ENCODE peak calls at places on chromosomes 6 and 20, in four cellular contexts. Y is WTC11, H is fibroblast of the aortic adventitia, W is GM06990. S is an unnamed sample.

GRCh38 chr20:42775037-42775436 is 414.7 kb downstream of the PTPRT start:
- DNase-seq in Y (no peak), H (no peak), W (no peak), S (no peak)

GRCh38 chr20:34475979-34476736 is 40.1 kb upstream of the DYNLRB1 start:
- DNase-seq in Y (peak), W (peak), H (peak), S (peak)

GRCh38 chr20:18057994-18058349 is 256 bp upstream of the OVOL2 start:
- DNase-seq in Y (no peak), H (no peak), W (no peak), S (no peak)

GRCh38 chr6:160173806-160174205 is 52.2 kb downstream of the SLC22A1 start:
- DNase-seq in W (no peak), Y (no peak), H (no peak), S (no peak)

GRCh38 chr20:35395728-35396127 is 16.0 kb downstream of the UQCC1 start:
- DNase-seq in W (no peak), H (peak), Y (no peak), S (peak)

GRCh38 chr6:33840064-33840926 is 36.5 kb upstream of the MLN start:
- DNase-seq in W (peak), Y (no peak), H (peak), S (peak)

GRCh38 chr6:72151742-72152141 is 265.4 kb downstream of the RIMS1 start:
- DNase-seq in W (no peak), Y (no peak), H (no peak), S (no peak)

GRCh38 chr6:34497411-34497810 is 31.5 kb downstream of the PACSIN1 start:
- DNase-seq in W (no peak), H (no peak), Y (no peak), S (no peak)

S was measured in AG10803.